ENCODE peak calls at places on chromosomes 4 and X, in nine cellular contexts. I, O, K, Y, L, A, P, F and R are unnamed samples.

GRCh38 chr4:115851918-115852766 is 738.7 kb upstream of the NDST4 start:
- DNase-seq in I (no peak), O (no peak), K (peak; percentile 32), Y (no peak), L (no peak), A (no peak), P (peak; percentile 17), F (no peak), R (peak; percentile 80)

GRCh38 chr4:87560802-87561201 is 31.6 kb upstream of the SPARCL1 start:
- DNase-seq in I (no peak), O (no peak), K (peak; percentile 27), Y (no peak), L (no peak), A (no peak), P (no peak), F (no peak), R (no peak)

GRCh38 chr4:1693131-1693896 is 9.2 kb upstream of the FAM53A start:
- DNase-seq in I (peak; percentile 85), O (peak; percentile 74), K (peak; percentile 68), Y (peak; percentile 87), L (peak; percentile 62), A (peak; percentile 48), P (peak; percentile 67), F (no peak), R (peak; percentile 58)

GRCh38 chr4:128583753-128584712 is 225.5 kb upstream of the JADE1 start:
- DNase-seq in I (peak; percentile 73), O (no peak), K (no peak), Y (no peak), L (no peak), A (peak; percentile 50), P (no peak), F (no peak), R (no peak)

GRCh38 chrX:47232197-47232802 is 509 bp upstream of the USP11 start:
- DNase-seq in I (no peak), O (no peak), K (peak; percentile 8), Y (no peak), L (no peak), A (no peak), P (no peak), F (no peak), R (no peak)

GRCh38 chr4:761739-762138 is 56.1 kb downstream of the PCGF3 start:
- DNase-seq in I (peak; percentile 65), O (no peak), K (no peak), Y (no peak), L (no peak), A (no peak), P (no peak), F (no peak), R (no peak)

GRCh38 chr4:70721747-70722146 is at the start of gene RUFY3:
- DNase-seq in I (no peak), O (peak; percentile 49), K (no peak), Y (no peak), L (no peak), A (peak; percentile 70), P (peak; percentile 97), F (no peak), R (peak; percentile 84)

GRCh38 chr4:24488399-24489164 is 95.8 kb downstream of the DHX15 start:
- DNase-seq in I (peak; percentile 84), O (peak; percentile 47), K (peak; percentile 33), Y (peak; percentile 86), L (no peak), A (peak; percentile 65), P (peak; percentile 40), F (peak; percentile 83), R (peak; percentile 92)

GRCh38 chrX:129983575-129984131 is 1.2 kb downstream of the BCORL1 start:
- DNase-seq in I (peak; percentile 64), O (peak; percentile 50), K (no peak), Y (peak; percentile 64), L (no peak), A (peak; percentile 6), P (no peak), F (no peak), R (peak; percentile 14)

GRCh38 chr4:14608630-14609029 is 393.7 kb upstream of the CPEB2 start:
- DNase-seq in I (no peak), O (no peak), K (no peak), Y (no peak), L (no peak), A (no peak), P (no peak), F (no peak), R (no peak)

GRCh38 chr4:14607578-14607977 is 394.7 kb upstream of the CPEB2 start:
- DNase-seq in I (no peak), O (no peak), K (peak; percentile 3), Y (no peak), L (no peak), A (no peak), P (no peak), F (no peak), R (no peak)

DNA sequence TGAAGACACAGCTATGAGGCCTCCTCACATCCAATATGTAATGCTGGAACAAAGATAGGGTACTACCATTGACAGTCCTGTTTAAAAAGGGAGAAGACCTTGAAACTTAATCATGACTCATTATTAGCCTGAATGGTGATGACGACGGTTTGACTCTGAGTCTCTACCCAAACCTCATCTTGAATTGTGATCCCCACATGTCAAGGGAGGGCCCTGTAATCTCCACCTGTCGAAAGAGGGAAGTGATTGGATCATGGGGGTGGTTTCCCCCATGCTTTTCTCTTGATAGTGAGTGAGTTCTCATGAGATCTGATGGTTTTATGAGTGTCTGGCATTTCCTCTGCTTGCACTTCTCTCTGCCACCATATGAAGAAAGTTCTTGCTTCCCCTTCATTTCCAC is 395.3 kb upstream of the CPEB2 start:
- DNase-seq in I (no peak), O (no peak), K (peak; percentile 1), Y (no peak), L (no peak), A (no peak), P (no peak), F (no peak), R (no peak)
- H3K9me3 ChIP-seq in I (no peaks in the 10 kb centered on the region), O (no peaks in the 10 kb centered on the region), K (no peaks in the 10 kb centered on the region), Y (no peaks in the 10 kb centered on the region), L (no peaks in the 10 kb centered on the region), A (no peaks in the 10 kb centered on the region), P (no peaks in the 10 kb centered on the region), F (no peaks in the 10 kb centered on the region), R (no peaks in the 10 kb centered on the region)

DNA sequence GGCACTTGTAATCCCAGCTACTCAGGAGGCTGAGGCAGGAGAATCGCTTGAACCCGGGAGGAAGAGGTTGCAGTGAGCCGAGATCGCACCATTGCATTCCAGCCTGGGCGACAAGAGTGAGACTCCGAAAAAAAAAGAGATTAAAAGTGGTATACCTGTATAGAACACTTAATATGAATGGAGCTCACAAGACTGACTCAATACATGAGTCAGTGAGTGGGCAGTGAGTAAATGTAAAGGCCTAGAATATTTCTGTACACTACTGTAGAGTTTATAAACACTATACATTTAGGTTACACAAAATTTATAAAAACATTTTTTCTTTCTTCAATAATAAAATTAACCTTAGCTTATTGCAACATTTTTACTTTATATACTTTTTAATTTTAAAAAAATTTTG is 93.8 kb downstream of the CENPC start:
- DNase-seq in I (no peak), O (no peak), K (peak; percentile 47), Y (no peak), L (no peak), A (no peak), P (peak; percentile 62), F (no peak), R (no peak)
- H3K27ac ChIP-seq in I (no peak overlapping the region), O (no peak overlapping the region), K (no peak overlapping the region), Y (no peak overlapping the region), L (no peak overlapping the region), A (no peak overlapping the region), P (no peak overlapping the region), F (no peak overlapping the region), R (no peak overlapping the region)

DNA sequence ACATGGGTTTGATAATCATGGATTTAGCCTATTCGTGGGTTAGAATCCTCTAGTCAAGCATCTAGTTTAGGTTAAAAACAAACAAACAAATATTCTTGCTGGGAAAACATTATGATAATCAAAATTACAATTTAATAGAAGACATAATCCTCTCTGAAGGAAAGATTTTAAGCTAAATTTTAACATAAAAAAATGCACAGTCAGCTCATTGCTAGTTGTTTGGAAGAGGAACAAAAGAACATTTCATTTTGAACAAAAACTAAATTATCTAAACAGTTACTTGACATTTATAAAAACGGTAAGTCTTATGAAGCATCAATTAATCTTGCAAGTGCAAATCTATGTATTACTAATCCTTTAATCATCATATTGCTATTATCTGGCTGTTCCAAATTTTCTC is 18.2 kb upstream of the AGA start:
- DNase-seq in I (no peak), O (no peak), K (no peak), Y (no peak), L (no peak), A (no peak), P (no peak), F (no peak), R (no peak)
- H3K4me1 ChIP-seq in I (no peaks in the 10 kb centered on the region), O (no peaks in the 10 kb centered on the region), K (no peaks in the 10 kb centered on the region), Y (no peaks in the 10 kb centered on the region), L (no peaks in the 10 kb centered on the region), A (no peaks in the 10 kb centered on the region), P (no peaks in the 10 kb centered on the region), F (no peaks in the 10 kb centered on the region), R (no peaks in the 10 kb centered on the region)

GRCh38 chr4:14233126-14233525 is 605.6 kb upstream of the BOD1L1 start:
- DNase-seq in I (no peak), O (no peak), K (no peak), Y (no peak), L (no peak), A (no peak), P (no peak), F (no peak), R (no peak)

GRCh38 chr4:14236359-14236758 is 608.8 kb upstream of the BOD1L1 start:
- DNase-seq in I (no peak), O (no peak), K (no peak), Y (no peak), L (no peak), A (no peak), P (no peak), F (no peak), R (no peak)

GRCh38 chr4:14237911-14238310 is 610.4 kb upstream of the BOD1L1 start:
- DNase-seq in I (no peak), O (no peak), K (no peak), Y (no peak), L (no peak), A (no peak), P (no peak), F (no peak), R (no peak)

DNA sequence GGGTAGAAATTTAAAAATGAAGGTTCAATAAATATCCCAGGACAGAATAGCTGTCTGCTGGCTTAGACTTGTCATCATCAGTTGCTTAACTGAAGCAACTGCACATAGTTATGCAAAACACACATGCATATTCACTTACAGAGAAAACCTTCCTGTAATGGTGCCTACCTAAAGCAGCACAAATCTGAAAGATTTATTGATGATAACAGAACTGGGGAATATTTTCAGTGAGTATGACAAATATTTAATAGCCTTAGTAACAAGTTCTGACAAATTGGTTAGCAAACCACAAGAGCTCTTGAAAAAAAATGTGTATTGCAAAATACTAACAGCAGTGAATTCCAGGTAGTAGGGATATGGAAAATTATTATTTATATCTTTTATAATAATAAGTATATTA is 606.8 kb upstream of the BOD1L1 start:
- DNase-seq in I (no peak), O (no peak), K (peak; percentile 82), Y (no peak), L (peak; percentile 25), A (no peak), P (peak; percentile 6), F (no peak), R (no peak)
- H3K9me3 ChIP-seq in I (peaks cover 4% of the 10 kb centered on the region), O (no peaks in the 10 kb centered on the region), K (no peaks in the 10 kb centered on the region), Y (no peaks in the 10 kb centered on the region), L (no peaks in the 10 kb centered on the region), A (no peaks in the 10 kb centered on the region), P (no peaks in the 10 kb centered on the region), F (no peaks in the 10 kb centered on the region), R (no peaks in the 10 kb centered on the region)